ENCODE peak calls at places on chromosomes 16 and 17, in seven cellular contexts. O is coronary artery; Y is cardiac muscle cell; U is CD4-positive, alpha-beta T cell; N is SW 1271; G is stimulated activated naive B cell treated with anti-CD40 and anti-IgM and Interleukin-4, amounts not matched to agents 10 μg/mL and 1 μg/mL and 100 μg/mL, for 72 hours; T is activated naive CD8-positive, alpha-beta T cell treated with anti-CD3 and anti-CD28 coated beads for 36 hours. M is an unnamed sample.

GRCh38 chr16:89014611-89015230 is 37.7 kb upstream of the CBFA2T3 start:
- DNase-seq in N (no peak), O (no peak), Y (no peak), G (no peak), T (no peak), U (no peak), M (no peak)

GRCh38 chr16:65884018-65884417 is 482.5 kb upstream of the CDH5 start:
- DNase-seq in O (no peak), G (no peak), T (no peak), U (no peak), N (no peak), Y (no peak), M (no peak)

GRCh38 chr17:76735006-76735405 is 2.1 kb downstream of the SRSF2 start:
- DNase-seq in N (no peak), G (no peak), T (no peak), O (no peak), U (no peak), Y (no peak), M (peak)

GRCh38 chr17:31623990-31624389 is 232.5 kb downstream of the RAB11FIP4 start:
- DNase-seq in O (no peak), T (no peak), N (no peak), U (no peak), G (no peak), Y (no peak), M (no peak)

GRCh38 chr17:13601776-13602551 is at the start of gene HS3ST3A1:
- DNase-seq in O (no peak), N (peak), T (peak), Y (peak), U (no peak), G (peak), M (no peak)

GRCh38 chr17:61208301-61209098 is 191.1 kb upstream of the TBX2 start:
- DNase-seq in Y (no peak), G (no peak), T (no peak), O (no peak), U (no peak), N (no peak), M (no peak)

GRCh38 chr16:11610121-11610505 is 23.4 kb upstream of the LITAF start:
- DNase-seq in G (no peak), U (no peak), O (no peak), N (no peak), T (no peak), Y (no peak), M (no peak)

GRCh38 chr16:17578921-17579876 is 108.4 kb upstream of the XYLT1 start:
- DNase-seq in G (peak), Y (peak), U (peak), O (no peak), T (peak), N (peak), M (no peak)

GRCh38 chr17:7132511-7133094 is 18.0 kb upstream of the ASGR2 start:
- DNase-seq in O (no peak), U (peak), G (peak), N (no peak), Y (peak), T (peak), M (peak)

GRCh38 chr17:34502426-34502825 is 77.0 kb upstream of the TMEM132E start:
- DNase-seq in O (no peak), T (no peak), U (no peak), G (no peak), N (no peak), Y (no peak), M (no peak)

GRCh38 chr17:16419929-16420271 is 4.5 kb downstream of the TRPV2 start:
- DNase-seq in Y (no peak), U (no peak), O (no peak), T (peak), G (no peak), N (no peak), M (peak)

GRCh38 chr16:5615868-5616642 is 518.5 kb upstream of the EEF2KMT start:
- DNase-seq in O (peak), U (peak), N (no peak), T (peak), Y (peak), G (no peak), M (peak)

GRCh38 chr16:56633535-56633934 is 1.1 kb downstream of the MT1M start:
- DNase-seq in G (no peak), O (no peak), Y (no peak), N (no peak), T (no peak), U (no peak), M (no peak)

GRCh38 chr17:68694791-68695485 is 93.8 kb upstream of the FAM20A start:
- DNase-seq in O (no peak), Y (no peak), U (no peak), N (no peak), G (no peak), T (no peak), M (no peak)

GRCh38 chr16:61798741-61799140 is 237.5 kb downstream of the CDH8 start:
- DNase-seq in T (no peak), O (no peak), U (no peak), Y (no peak), G (no peak), N (no peak), M (no peak)

M was measured in GM06990.